ENCODE peak calls at places on chromosomes 2 and 18, in four cellular contexts. One of them, this sample, is unnamed.

GRCh38 chr2:62884514-62884913 is 166.1 kb upstream of the OTX1 start:
- DNase-seq in K562: no peak
- DNase-seq in HepG2: no peak
- DNase-seq in HCT116: no peak
- DNase-seq in this sample: no peak

GRCh38 chr2:65120990-65121693 is 8.8 kb downstream of the RAB1A start:
- DNase-seq in K562: no peak
- DNase-seq in HCT116: no peak
- DNase-seq in HepG2: no peak
- DNase-seq in this sample: no peak

GRCh38 chr2:109722026-109722425 is 72.1 kb upstream of the RGPD5 start:
- DNase-seq in HCT116: no peak
- DNase-seq in K562: no peak
- DNase-seq in HepG2: no peak
- DNase-seq in this sample: no peak

GRCh38 chr2:46770622-46771021 is 145.0 kb downstream of the MCFD2 start:
- DNase-seq in HCT116: no peak
- DNase-seq in K562: no peak
- DNase-seq in HepG2: peak
- DNase-seq in this sample: no peak

GRCh38 chr2:20667531-20668401 is 822 bp downstream of the GDF7 start:
- DNase-seq in HepG2: no peak
- DNase-seq in HCT116: no peak
- DNase-seq in K562: no peak
- DNase-seq in this sample: no peak

GRCh38 chr18:63444567-63444966 is 22.3 kb upstream of the VPS4B start:
- DNase-seq in K562: no peak
- DNase-seq in HepG2: no peak
- DNase-seq in HCT116: no peak
- DNase-seq in this sample: no peak

GRCh38 chr18:75489493-75490190 is 62.1 kb upstream of the SMIM21 start:
- DNase-seq in K562: no peak
- DNase-seq in HepG2: peak
- DNase-seq in HCT116: peak
- DNase-seq in this sample: no peak

GRCh38 chr2:188485496-188485895 is 193.8 kb downstream of the GULP1 start:
- DNase-seq in K562: no peak
- DNase-seq in HepG2: no peak
- DNase-seq in HCT116: no peak
- DNase-seq in this sample: no peak

GRCh38 chr2:215532844-215533243 is 97.0 kb upstream of the FN1 start:
- DNase-seq in HepG2: peak
- DNase-seq in K562: no peak
- DNase-seq in HCT116: no peak
- DNase-seq in this sample: no peak

GRCh38 chr2:240457223-240458043 is 22.0 kb downstream of the GPC1 start:
- DNase-seq in K562: no peak
- DNase-seq in HCT116: no peak
- DNase-seq in HepG2: peak
- DNase-seq in this sample: no peak

GRCh38 chr2:234671231-234671630 is 174.3 kb upstream of the ARL4C start:
- DNase-seq in HepG2: no peak
- DNase-seq in K562: no peak
- DNase-seq in HCT116: no peak
- DNase-seq in this sample: no peak

GRCh38 chr2:7867858-7868257 is 814.0 kb upstream of the ID2 start:
- DNase-seq in HepG2: no peak
- DNase-seq in HCT116: no peak
- DNase-seq in K562: no peak
- DNase-seq in this sample: no peak

GRCh38 chr2:199778655-199779054 is 72.3 kb downstream of the FTCDNL1 start:
- DNase-seq in HepG2: no peak
- DNase-seq in K562: no peak
- DNase-seq in HCT116: no peak
- DNase-seq in this sample: no peak

GRCh38 chr2:241772063-241772499 is 4.5 kb upstream of the GAL3ST2 start:
- DNase-seq in HCT116: no peak
- DNase-seq in K562: no peak
- DNase-seq in HepG2: peak
- DNase-seq in this sample: no peak

GRCh38 chr2:42922790-42923631 is 130.6 kb upstream of the HAAO start:
- DNase-seq in HCT116: no peak
- DNase-seq in K562: no peak
- DNase-seq in HepG2: peak
- DNase-seq in this sample: no peak

GRCh38 chr18:46536215-46536874 is 120.7 kb downstream of the LOXHD1 start:
- DNase-seq in HepG2: no peak
- DNase-seq in K562: peak
- DNase-seq in HCT116: peak
- DNase-seq in this sample: peak

GRCh38 chr2:69089244-69089643 is 76.3 kb downstream of the ANTXR1 start:
- DNase-seq in K562: no peak
- DNase-seq in HCT116: no peak
- DNase-seq in HepG2: no peak
- DNase-seq in this sample: no peak

GRCh38 chr2:215594766-215595165 is 158.9 kb upstream of the FN1 start:
- DNase-seq in HepG2: no peak
- DNase-seq in K562: no peak
- DNase-seq in HCT116: no peak
- DNase-seq in this sample: no peak

GRCh38 chr2:127076290-127076689 is 30.7 kb downstream of the BIN1 start:
- DNase-seq in HepG2: no peak
- DNase-seq in HCT116: no peak
- DNase-seq in K562: no peak
- DNase-seq in this sample: no peak

GRCh38 chr2:62354771-62355550 is 151.0 kb downstream of the TMEM17 start:
- DNase-seq in HCT116: no peak
- DNase-seq in K562: no peak
- DNase-seq in HepG2: no peak
- DNase-seq in this sample: no peak

GRCh38 chr2:222920657-222921186 is 59.9 kb downstream of the ACSL3 start:
- DNase-seq in HepG2: no peak
- DNase-seq in K562: no peak
- DNase-seq in HCT116: no peak
- DNase-seq in this sample: no peak

GRCh38 chr2:122927217-122927616 is 1097.9 kb upstream of the CNTNAP5 start:
- DNase-seq in K562: no peak
- DNase-seq in HepG2: no peak
- DNase-seq in HCT116: no peak
- DNase-seq in this sample: no peak

GRCh38 chr18:49250819-49251388 is 209.5 kb downstream of the DYM start:
- DNase-seq in HepG2: peak
- DNase-seq in K562: no peak
- DNase-seq in HCT116: no peak
- DNase-seq in this sample: no peak

GRCh38 chr2:104746299-104746698 is 107.6 kb upstream of the POU3F3 start:
- DNase-seq in K562: no peak
- DNase-seq in HepG2: no peak
- DNase-seq in HCT116: no peak
- DNase-seq in this sample: no peak

GRCh38 chr18:35971661-35972196 is 750 bp upstream of the RMP24 start:
- DNase-seq in K562: no peak
- DNase-seq in HCT116: no peak
- DNase-seq in HepG2: peak
- DNase-seq in this sample: peak

GRCh38 chr18:3383381-3383915 is 66.5 kb upstream of the TGIF1 start:
- DNase-seq in HCT116: no peak
- DNase-seq in K562: no peak
- DNase-seq in HepG2: no peak
- DNase-seq in this sample: no peak

GRCh38 chr2:137000790-137001189 is 235.4 kb downstream of the THSD7B start:
- DNase-seq in HCT116: no peak
- DNase-seq in K562: no peak
- DNase-seq in HepG2: no peak
- DNase-seq in this sample: no peak

GRCh38 chr18:68507781-68508180 is 207.1 kb downstream of the TMX3 start:
- DNase-seq in K562: no peak
- DNase-seq in HepG2: no peak
- DNase-seq in HCT116: no peak
- DNase-seq in this sample: no peak

GRCh38 chr2:20507166-20507692 is 60.4 kb downstream of the RHOB start:
- DNase-seq in K562: no peak
- DNase-seq in HCT116: no peak
- DNase-seq in HepG2: no peak
- DNase-seq in this sample: no peak

GRCh38 chr2:189654641-189655040 is 6.6 kb upstream of the ASNSD1 start:
- DNase-seq in K562: no peak
- DNase-seq in HCT116: no peak
- DNase-seq in HepG2: no peak
- DNase-seq in this sample: no peak

GRCh38 chr2:10452334-10452733 is 4.2 kb upstream of the ODC1 start:
- DNase-seq in HCT116: no peak
- DNase-seq in K562: no peak
- DNase-seq in HepG2: peak
- DNase-seq in this sample: no peak

GRCh38 chr2:70641263-70641784 is 87.7 kb upstream of the TGFA start:
- DNase-seq in HCT116: no peak
- DNase-seq in HepG2: no peak
- DNase-seq in K562: no peak
- DNase-seq in this sample: no peak

DNA sequence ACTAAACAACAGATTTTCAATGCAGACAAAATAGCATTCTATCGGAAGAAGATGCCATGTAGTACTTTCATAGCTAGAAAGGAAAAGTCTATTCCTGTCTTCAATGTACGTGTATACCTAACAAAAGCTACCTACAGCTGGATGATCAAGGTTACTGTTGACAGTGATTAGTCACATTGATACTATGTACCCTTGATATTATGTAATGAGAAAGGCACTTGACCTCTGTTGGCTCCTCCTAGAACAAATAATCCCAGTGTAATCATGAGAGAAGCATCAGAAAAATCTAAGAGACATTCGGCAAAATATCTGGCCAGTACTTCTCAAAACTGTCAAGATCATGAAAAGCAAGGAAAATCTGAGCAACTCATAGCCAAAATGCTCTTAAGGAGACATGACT is 44.4 kb upstream of the LRRTM4 start:
- DNase-seq in HCT116: no peak
- DNase-seq in HepG2: peak
- DNase-seq in K562: no peak
- DNase-seq in this sample: no peak
- TF ChIP-seq POLR2AphosphoS5 in HCT116: no peak
- TF ChIP-seq POLR2AphosphoS5 in HepG2: no peak
- TF ChIP-seq POLR2AphosphoS5 in K562: no peak
- TF ChIP-seq POLR2AphosphoS5 in this sample: no peak

GRCh38 chr2:95019572-95019971 is 5.9 kb upstream of the MAL start:
- DNase-seq in K562: no peak
- DNase-seq in HepG2: no peak
- DNase-seq in HCT116: no peak
- DNase-seq in this sample: no peak
- TF ChIP-seq TCF7L2 in K562: no peak
- TF ChIP-seq TCF7L2 in HepG2: no peak
- TF ChIP-seq TCF7L2 in HCT116: no peak
- TF ChIP-seq TCF7L2 in this sample: no peak

DNA sequence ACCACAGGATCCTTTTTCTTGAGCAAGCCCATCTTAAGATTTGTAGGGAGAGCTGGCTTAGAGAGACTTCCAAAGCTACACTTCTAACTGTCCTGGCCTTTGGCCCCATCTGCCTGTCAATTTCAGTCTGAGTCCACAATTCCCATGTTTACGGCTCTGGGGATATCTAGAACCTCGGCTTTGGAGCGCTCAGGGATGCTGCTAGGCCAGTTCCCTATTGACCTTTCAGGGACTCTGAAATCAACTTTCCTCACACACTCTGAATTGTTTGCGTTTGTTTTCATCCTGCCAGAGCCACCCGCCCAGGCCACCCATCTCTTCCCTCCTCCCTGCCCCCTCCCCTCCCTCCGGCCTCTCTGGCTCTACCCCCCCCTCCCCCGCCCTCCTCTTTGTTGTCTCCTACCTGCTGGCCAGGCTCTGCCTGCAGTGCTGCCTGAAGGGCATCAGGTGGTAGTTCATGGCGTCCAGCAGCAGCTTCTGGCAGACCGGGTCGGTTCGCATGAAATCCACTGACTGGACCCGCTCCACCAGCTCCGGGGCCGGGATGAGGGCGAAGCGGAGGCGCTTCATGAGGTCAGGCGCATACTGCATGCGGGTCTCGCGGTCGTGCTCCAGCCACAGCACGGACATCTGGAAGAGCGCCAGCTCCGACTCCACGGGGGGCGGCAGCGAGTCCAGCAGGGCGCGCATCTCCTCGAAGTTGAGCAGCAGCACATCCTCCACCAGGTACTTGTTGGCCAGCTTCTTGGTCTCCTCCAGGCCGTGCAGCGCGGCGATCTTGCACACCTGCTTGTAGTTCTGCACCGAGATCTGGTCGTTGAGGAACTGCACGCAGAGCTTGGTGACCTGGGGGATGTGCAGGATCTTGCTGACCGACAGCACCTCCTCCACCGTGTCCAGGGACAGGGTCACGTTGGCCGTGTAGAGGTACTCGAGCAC is 3.3 kb downstream of the KLHL14 start:
- DNase-seq in K562: no peak
- DNase-seq in HepG2: peak
- DNase-seq in HCT116: no peak
- DNase-seq in this sample: no peak
- TF ChIP-seq SIN3A in K562: no peak
- TF ChIP-seq SIN3A in HepG2: peak
- TF ChIP-seq SIN3A in HCT116: no peak
- TF ChIP-seq SIN3A in this sample: no peak

GRCh38 chr2:16329421-16329820 is 336.2 kb downstream of the CYRIA start:
- DNase-seq in HCT116: no peak
- DNase-seq in K562: no peak
- DNase-seq in HepG2: no peak
- DNase-seq in this sample: no peak
- TF ChIP-seq POLR2AphosphoS5 in HCT116: no peak
- TF ChIP-seq POLR2AphosphoS5 in K562: no peak
- TF ChIP-seq POLR2AphosphoS5 in HepG2: no peak
- TF ChIP-seq POLR2AphosphoS5 in this sample: no peak

GRCh38 chr2:197904446-197904845 is 100.1 kb downstream of the PLCL1 start:
- DNase-seq in HCT116: no peak
- DNase-seq in HepG2: no peak
- DNase-seq in K562: no peak
- DNase-seq in this sample: no peak
- TF ChIP-seq TCF7L2 in HCT116: no peak
- TF ChIP-seq TCF7L2 in HepG2: no peak
- TF ChIP-seq TCF7L2 in K562: no peak
- TF ChIP-seq TCF7L2 in this sample: no peak